ENCODE peak calls at places on chromosomes 11 and 22, in nine cellular contexts. One of them, this sample, is unnamed.

GRCh38 chr22:23266780-23267179 is 86.5 kb downstream of the BCR start:
- DNase-seq in lung: no peak
- DNase-seq in cardiac fibroblast: no peak
- DNase-seq in HCT116: no peak
- DNase-seq in choroid plexus epithelial cell: no peak
- DNase-seq in left ventricle myocardium inferior: no peak
- DNase-seq in epithelial cell of proximal tubule: no peak
- DNase-seq in heart right ventricle: no peak
- DNase-seq in GM23338: no peak
- DNase-seq in this sample: no peak

GRCh38 chr22:30649430-30650007 is 13.9 kb downstream of the SLC35E4 start:
- DNase-seq in lung: peak
- DNase-seq in cardiac fibroblast: peak
- DNase-seq in HCT116: peak
- DNase-seq in choroid plexus epithelial cell: peak
- DNase-seq in left ventricle myocardium inferior: peak
- DNase-seq in epithelial cell of proximal tubule: no peak
- DNase-seq in heart right ventricle: no peak
- DNase-seq in GM23338: no peak
- DNase-seq in this sample: peak

GRCh38 chr22:22983123-22983522 is 87.2 kb upstream of the GNAZ start:
- DNase-seq in lung: no peak
- DNase-seq in cardiac fibroblast: no peak
- DNase-seq in HCT116: no peak
- DNase-seq in choroid plexus epithelial cell: no peak
- DNase-seq in left ventricle myocardium inferior: no peak
- DNase-seq in epithelial cell of proximal tubule: no peak
- DNase-seq in heart right ventricle: no peak
- DNase-seq in GM23338: no peak
- DNase-seq in this sample: no peak

GRCh38 chr11:80719292-80719646 is 1278.4 kb upstream of the TENM4 start:
- DNase-seq in lung: no peak
- DNase-seq in cardiac fibroblast: no peak
- DNase-seq in HCT116: no peak
- DNase-seq in choroid plexus epithelial cell: no peak
- DNase-seq in left ventricle myocardium inferior: no peak
- DNase-seq in epithelial cell of proximal tubule: no peak
- DNase-seq in heart right ventricle: no peak
- DNase-seq in GM23338: no peak
- DNase-seq in this sample: no peak

GRCh38 chr11:131904756-131905155 is 534.3 kb downstream of the NTM start:
- DNase-seq in lung: no peak
- DNase-seq in cardiac fibroblast: no peak
- DNase-seq in HCT116: no peak
- DNase-seq in choroid plexus epithelial cell: peak
- DNase-seq in left ventricle myocardium inferior: no peak
- DNase-seq in epithelial cell of proximal tubule: no peak
- DNase-seq in heart right ventricle: no peak
- DNase-seq in GM23338: peak
- DNase-seq in this sample: peak

GRCh38 chr22:41831828-41832552 is 915 bp upstream of the SREBF2 start:
- DNase-seq in lung: no peak
- DNase-seq in cardiac fibroblast: peak
- DNase-seq in HCT116: no peak
- DNase-seq in choroid plexus epithelial cell: no peak
- DNase-seq in left ventricle myocardium inferior: no peak
- DNase-seq in epithelial cell of proximal tubule: no peak
- DNase-seq in heart right ventricle: no peak
- DNase-seq in GM23338: no peak
- DNase-seq in this sample: no peak

GRCh38 chr22:22520020-22520656 is at the start of gene ZNF280A:
- DNase-seq in lung: no peak
- DNase-seq in cardiac fibroblast: peak
- DNase-seq in HCT116: peak
- DNase-seq in choroid plexus epithelial cell: peak
- DNase-seq in left ventricle myocardium inferior: no peak
- DNase-seq in epithelial cell of proximal tubule: no peak
- DNase-seq in heart right ventricle: no peak
- DNase-seq in GM23338: peak
- DNase-seq in this sample: no peak

GRCh38 chr11:27352781-27353180 is 10.2 kb downstream of the CCDC34 start:
- DNase-seq in lung: no peak
- DNase-seq in cardiac fibroblast: no peak
- DNase-seq in HCT116: no peak
- DNase-seq in choroid plexus epithelial cell: no peak
- DNase-seq in left ventricle myocardium inferior: no peak
- DNase-seq in epithelial cell of proximal tubule: no peak
- DNase-seq in heart right ventricle: no peak
- DNase-seq in GM23338: peak
- DNase-seq in this sample: no peak

GRCh38 chr11:122756417-122756816 is 81.9 kb upstream of the CRTAM start:
- DNase-seq in lung: no peak
- DNase-seq in cardiac fibroblast: no peak
- DNase-seq in HCT116: no peak
- DNase-seq in choroid plexus epithelial cell: no peak
- DNase-seq in left ventricle myocardium inferior: peak
- DNase-seq in epithelial cell of proximal tubule: no peak
- DNase-seq in heart right ventricle: peak
- DNase-seq in GM23338: no peak
- DNase-seq in this sample: no peak

GRCh38 chr11:13826505-13827278 is 135.8 kb upstream of the SPON1 start:
- DNase-seq in lung: no peak
- DNase-seq in cardiac fibroblast: no peak
- DNase-seq in HCT116: no peak
- DNase-seq in choroid plexus epithelial cell: no peak
- DNase-seq in left ventricle myocardium inferior: no peak
- DNase-seq in epithelial cell of proximal tubule: no peak
- DNase-seq in heart right ventricle: no peak
- DNase-seq in GM23338: no peak
- DNase-seq in this sample: peak

GRCh38 chr11:110762596-110762995 is 50.4 kb upstream of the ARHGAP20 start:
- DNase-seq in lung: no peak
- DNase-seq in cardiac fibroblast: peak
- DNase-seq in HCT116: no peak
- DNase-seq in choroid plexus epithelial cell: peak
- DNase-seq in left ventricle myocardium inferior: no peak
- DNase-seq in epithelial cell of proximal tubule: no peak
- DNase-seq in heart right ventricle: no peak
- DNase-seq in GM23338: peak
- DNase-seq in this sample: no peak

GRCh38 chr11:3983101-3983500 is 111.5 kb upstream of the RRM1 start:
- DNase-seq in lung: no peak
- DNase-seq in cardiac fibroblast: no peak
- DNase-seq in HCT116: no peak
- DNase-seq in choroid plexus epithelial cell: no peak
- DNase-seq in left ventricle myocardium inferior: no peak
- DNase-seq in epithelial cell of proximal tubule: no peak
- DNase-seq in heart right ventricle: no peak
- DNase-seq in GM23338: no peak
- DNase-seq in this sample: no peak

GRCh38 chr11:68049509-68050370 is 10.9 kb downstream of the TCIRG1 start:
- DNase-seq in lung: no peak
- DNase-seq in cardiac fibroblast: peak
- DNase-seq in HCT116: no peak
- DNase-seq in choroid plexus epithelial cell: peak
- DNase-seq in left ventricle myocardium inferior: no peak
- DNase-seq in epithelial cell of proximal tubule: no peak
- DNase-seq in heart right ventricle: no peak
- DNase-seq in GM23338: no peak
- DNase-seq in this sample: no peak

GRCh38 chr11:100691886-100692285 is 4.8 kb downstream of the ARHGAP42 start:
- DNase-seq in lung: no peak
- DNase-seq in cardiac fibroblast: no peak
- DNase-seq in HCT116: no peak
- DNase-seq in choroid plexus epithelial cell: no peak
- DNase-seq in left ventricle myocardium inferior: no peak
- DNase-seq in epithelial cell of proximal tubule: no peak
- DNase-seq in heart right ventricle: no peak
- DNase-seq in GM23338: no peak
- DNase-seq in this sample: peak

GRCh38 chr22:39577900-39578299 is 7.3 kb downstream of the CACNA1I start:
- DNase-seq in lung: no peak
- DNase-seq in cardiac fibroblast: no peak
- DNase-seq in HCT116: no peak
- DNase-seq in choroid plexus epithelial cell: no peak
- DNase-seq in left ventricle myocardium inferior: no peak
- DNase-seq in epithelial cell of proximal tubule: no peak
- DNase-seq in heart right ventricle: no peak
- DNase-seq in GM23338: no peak
- DNase-seq in this sample: no peak
- H3K4me3 ChIP-seq in lung: no peak
- H3K4me3 ChIP-seq in cardiac fibroblast: no peak
- H3K4me3 ChIP-seq in HCT116: no peak
- H3K4me3 ChIP-seq in choroid plexus epithelial cell: no peak
- H3K4me3 ChIP-seq in left ventricle myocardium inferior: no peak
- H3K4me3 ChIP-seq in epithelial cell of proximal tubule: no peak
- H3K4me3 ChIP-seq in heart right ventricle: no peak
- H3K4me3 ChIP-seq in GM23338: no peak
- H3K4me3 ChIP-seq in this sample: no peak

DNA sequence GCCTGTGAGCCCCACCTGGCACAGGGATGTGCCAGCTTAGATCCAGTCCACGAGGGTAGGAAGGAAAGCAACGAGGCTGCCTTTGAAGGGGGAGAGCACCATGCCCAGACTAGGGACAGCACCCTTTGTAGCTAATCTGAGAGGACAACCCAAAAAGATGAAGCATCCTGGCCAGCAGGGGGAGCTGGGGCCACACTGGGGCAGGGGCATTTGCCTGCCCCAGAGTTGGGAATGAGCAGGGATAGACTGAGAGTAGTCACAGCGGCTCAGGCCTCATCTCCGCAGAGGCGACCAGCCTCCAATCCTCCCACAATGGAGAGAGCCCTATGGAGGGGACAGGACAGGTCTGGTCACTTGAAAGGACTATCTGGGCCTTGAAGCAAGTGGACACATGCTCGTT is 16.4 kb downstream of the LMO1 start:
- DNase-seq in lung: no peak
- DNase-seq in cardiac fibroblast: no peak
- DNase-seq in HCT116: no peak
- DNase-seq in choroid plexus epithelial cell: no peak
- DNase-seq in left ventricle myocardium inferior: no peak
- DNase-seq in epithelial cell of proximal tubule: no peak
- DNase-seq in heart right ventricle: no peak
- DNase-seq in GM23338: peak
- DNase-seq in this sample: peak
- TF ChIP-seq CTCF in lung: no peak
- TF ChIP-seq CTCF in cardiac fibroblast: peak
- TF ChIP-seq CTCF in HCT116: peak
- TF ChIP-seq CTCF in choroid plexus epithelial cell: peak
- TF ChIP-seq CTCF in left ventricle myocardium inferior: peak
- TF ChIP-seq CTCF in epithelial cell of proximal tubule: peak
- TF ChIP-seq CTCF in heart right ventricle: peak
- TF ChIP-seq CTCF in GM23338: peak
- TF ChIP-seq CTCF in this sample: peak

GRCh38 chr11:64183890-64184289 is 2.1 kb upstream of the STIP1 start:
- DNase-seq in lung: no peak
- DNase-seq in cardiac fibroblast: no peak
- DNase-seq in HCT116: no peak
- DNase-seq in choroid plexus epithelial cell: no peak
- DNase-seq in left ventricle myocardium inferior: no peak
- DNase-seq in epithelial cell of proximal tubule: no peak
- DNase-seq in heart right ventricle: no peak
- DNase-seq in GM23338: no peak
- DNase-seq in this sample: no peak

GRCh38 chr11:64178203-64178602 is 7.8 kb upstream of the STIP1 start:
- DNase-seq in lung: no peak
- DNase-seq in cardiac fibroblast: no peak
- DNase-seq in HCT116: no peak
- DNase-seq in choroid plexus epithelial cell: no peak
- DNase-seq in left ventricle myocardium inferior: no peak
- DNase-seq in epithelial cell of proximal tubule: no peak
- DNase-seq in heart right ventricle: no peak
- DNase-seq in GM23338: no peak
- DNase-seq in this sample: no peak

GRCh38 chr11:64181506-64182411 is 4.2 kb upstream of the STIP1 start:
- DNase-seq in lung: peak
- DNase-seq in cardiac fibroblast: peak
- DNase-seq in HCT116: peak
- DNase-seq in choroid plexus epithelial cell: peak
- DNase-seq in left ventricle myocardium inferior: peak
- DNase-seq in epithelial cell of proximal tubule: no peak
- DNase-seq in heart right ventricle: peak
- DNase-seq in GM23338: peak
- DNase-seq in this sample: peak

GRCh38 chr11:64179221-64179620 is 6.8 kb upstream of the STIP1 start:
- DNase-seq in lung: no peak
- DNase-seq in cardiac fibroblast: no peak
- DNase-seq in HCT116: no peak
- DNase-seq in choroid plexus epithelial cell: no peak
- DNase-seq in left ventricle myocardium inferior: no peak
- DNase-seq in epithelial cell of proximal tubule: no peak
- DNase-seq in heart right ventricle: no peak
- DNase-seq in GM23338: no peak
- DNase-seq in this sample: no peak

GRCh38 chr11:64180871-64181270 is 5.1 kb upstream of the STIP1 start:
- DNase-seq in lung: no peak
- DNase-seq in cardiac fibroblast: no peak
- DNase-seq in HCT116: no peak
- DNase-seq in choroid plexus epithelial cell: no peak
- DNase-seq in left ventricle myocardium inferior: no peak
- DNase-seq in epithelial cell of proximal tubule: no peak
- DNase-seq in heart right ventricle: no peak
- DNase-seq in GM23338: no peak
- DNase-seq in this sample: no peak
- H3K4me3 ChIP-seq in lung: no peak
- H3K4me3 ChIP-seq in cardiac fibroblast: no peak
- H3K4me3 ChIP-seq in HCT116: peak
- H3K4me3 ChIP-seq in choroid plexus epithelial cell: no peak
- H3K4me3 ChIP-seq in left ventricle myocardium inferior: peak
- H3K4me3 ChIP-seq in epithelial cell of proximal tubule: no peak
- H3K4me3 ChIP-seq in heart right ventricle: peak
- H3K4me3 ChIP-seq in GM23338: no peak
- H3K4me3 ChIP-seq in this sample: no peak

GRCh38 chr11:85809191-85809590 is 1.8 kb downstream of the SYTL2 start:
- DNase-seq in lung: no peak
- DNase-seq in cardiac fibroblast: no peak
- DNase-seq in HCT116: no peak
- DNase-seq in choroid plexus epithelial cell: no peak
- DNase-seq in left ventricle myocardium inferior: no peak
- DNase-seq in epithelial cell of proximal tubule: no peak
- DNase-seq in heart right ventricle: no peak
- DNase-seq in GM23338: no peak
- DNase-seq in this sample: no peak

GRCh38 chr11:85811624-85812023 is 683 bp upstream of the SYTL2 start:
- DNase-seq in lung: no peak
- DNase-seq in cardiac fibroblast: no peak
- DNase-seq in HCT116: no peak
- DNase-seq in choroid plexus epithelial cell: no peak
- DNase-seq in left ventricle myocardium inferior: no peak
- DNase-seq in epithelial cell of proximal tubule: no peak
- DNase-seq in heart right ventricle: no peak
- DNase-seq in GM23338: no peak
- DNase-seq in this sample: no peak

GRCh38 chr11:85810871-85811611 is at the start of gene SYTL2:
- DNase-seq in lung: peak
- DNase-seq in cardiac fibroblast: peak
- DNase-seq in HCT116: no peak
- DNase-seq in choroid plexus epithelial cell: no peak
- DNase-seq in left ventricle myocardium inferior: peak
- DNase-seq in epithelial cell of proximal tubule: no peak
- DNase-seq in heart right ventricle: peak
- DNase-seq in GM23338: peak
- DNase-seq in this sample: peak

GRCh38 chr11:85810521-85810870 is 445 bp downstream of the SYTL2 start:
- DNase-seq in lung: no peak
- DNase-seq in cardiac fibroblast: no peak
- DNase-seq in HCT116: no peak
- DNase-seq in choroid plexus epithelial cell: no peak
- DNase-seq in left ventricle myocardium inferior: no peak
- DNase-seq in epithelial cell of proximal tubule: no peak
- DNase-seq in heart right ventricle: no peak
- DNase-seq in GM23338: peak
- DNase-seq in this sample: no peak

GRCh38 chr11:85809881-85810280 is 1.1 kb downstream of the SYTL2 start:
- DNase-seq in lung: no peak
- DNase-seq in cardiac fibroblast: no peak
- DNase-seq in HCT116: no peak
- DNase-seq in choroid plexus epithelial cell: no peak
- DNase-seq in left ventricle myocardium inferior: no peak
- DNase-seq in epithelial cell of proximal tubule: no peak
- DNase-seq in heart right ventricle: no peak
- DNase-seq in GM23338: peak
- DNase-seq in this sample: no peak
- TF ChIP-seq CTCF in lung: no peak
- TF ChIP-seq CTCF in cardiac fibroblast: no peak
- TF ChIP-seq CTCF in HCT116: peak
- TF ChIP-seq CTCF in choroid plexus epithelial cell: peak
- TF ChIP-seq CTCF in left ventricle myocardium inferior: no peak
- TF ChIP-seq CTCF in epithelial cell of proximal tubule: peak
- TF ChIP-seq CTCF in heart right ventricle: no peak
- TF ChIP-seq CTCF in GM23338: peak
- TF ChIP-seq CTCF in this sample: peak

This sample was measured in bronchial epithelial cell.